ENCODE peak calls at places on chromosome 10, in six cellular contexts. S is lung, Y is vagina, F is HS-5, E is adrenal gland, W is NCI-H1417. G is an unnamed sample.
A peak's percentile ranks its signal among the peaks of the same experiment; 100 is the strongest.

GRCh38 chr10:43931308-43931930 is 282.7 kb upstream of the ZNF32 start:
- DNase-seq in Y (no peak), S (no peak), F (peak; percentile 91), E (no peak), W (no peak), G (no peak)

GRCh38 chr10:92688927-92689662 is 660 bp upstream of the HHEX start:
- DNase-seq in F (no peak), S (peak; percentile 36), Y (no peak), W (peak; percentile 15), E (peak; percentile 55), G (peak; percentile 47)

GRCh38 chr10:70074147-70074546 is 21.5 kb downstream of the MACROH2A2 start:
- DNase-seq in F (no peak), S (no peak), W (no peak), Y (no peak), E (no peak), G (no peak)

GRCh38 chr10:14665865-14666857 is 108.5 kb downstream of the FAM107B start:
- DNase-seq in E (no peak), Y (no peak), S (no peak), F (no peak), W (no peak), G (no peak)

GRCh38 chr10:1102392-1102791 is 46.2 kb downstream of the WDR37 start:
- DNase-seq in W (no peak), F (no peak), S (no peak), Y (no peak), E (no peak), G (no peak)

GRCh38 chr10:133249975-133250754 is 12.5 kb downstream of the VENTX start:
- DNase-seq in F (no peak), W (no peak), E (peak; percentile 93), Y (no peak), S (no peak), G (no peak)

GRCh38 chr10:23918839-23919238 is 290.1 kb upstream of the KIAA1217 start:
- DNase-seq in F (peak; percentile 10), S (no peak), W (no peak), E (no peak), Y (no peak), G (no peak)

GRCh38 chr10:79380125-79380917 is 33.1 kb downstream of the PPIF start:
- DNase-seq in Y (no peak), F (no peak), S (no peak), W (no peak), E (peak; percentile 44), G (peak; percentile 70)

GRCh38 chr10:26430641-26431163 is 7.4 kb upstream of the APBB1IP start:
- DNase-seq in Y (no peak), W (no peak), S (no peak), E (no peak), F (no peak), G (no peak)

GRCh38 chr10:127963136-127963535 is 56.2 kb downstream of the PTPRE start:
- DNase-seq in S (no peak), E (no peak), W (no peak), Y (no peak), F (no peak), G (no peak)

GRCh38 chr10:62560207-62560819 is 186.1 kb downstream of the ZNF365 start:
- DNase-seq in F (no peak), E (peak; percentile 34), W (no peak), Y (no peak), S (no peak), G (no peak)

GRCh38 chr10:5812283-5813090 is 747 bp downstream of the GDI2 start:
- DNase-seq in Y (peak; percentile 85), F (no peak), W (peak; percentile 11), S (peak; percentile 49), E (peak; percentile 59), G (peak; percentile 62)

GRCh38 chr10:78805176-78805575 is 263.6 kb upstream of the ZMIZ1 start:
- DNase-seq in F (peak; percentile 91), Y (no peak), E (no peak), S (peak; percentile 68), W (no peak), G (peak; percentile 74)

G was measured in ureter.